ENCODE peak calls at places on chromosomes 12 and 14, in six cellular contexts. V, J, G, X, Q and Z are unnamed samples.
A peak's percentile ranks its signal among the peaks of the same experiment; 100 is the strongest.

GRCh38 chr12:47886471-47887240 is 18.1 kb downstream of the VDR start:
- DNase-seq in V (no peak), G (no peak), Q (no peak), X (peak; percentile 39), J (no peak), Z (no peak)

GRCh38 chr12:29148065-29148957 is 767 bp upstream of the FAR2 start:
- DNase-seq in X (no peak), V (no peak), Q (peak; percentile 60), J (no peak), G (peak; percentile 42), Z (peak; percentile 80)

GRCh38 chr12:107264667-107265066 is 171.3 kb upstream of the CRY1 start:
- DNase-seq in J (no peak), Q (no peak), X (no peak), V (no peak), G (no peak), Z (no peak)

GRCh38 chr12:91332305-91332704 is 149.7 kb upstream of the DCN start:
- DNase-seq in Q (no peak), G (no peak), J (no peak), V (no peak), X (no peak), Z (no peak)

GRCh38 chr14:74979442-74980397 is 23.0 kb upstream of the EIF2B2 start:
- DNase-seq in V (no peak), X (peak; percentile 93), Q (peak; percentile 83), J (no peak), G (no peak), Z (peak; percentile 78)

GRCh38 chr12:6230321-6231110 is 30.3 kb downstream of the CD9 start:
- DNase-seq in J (peak; percentile 54), Q (no peak), X (peak; percentile 83), G (peak; percentile 42), V (no peak), Z (peak; percentile 90)

GRCh38 chr14:103134919-103135318 is 11.7 kb downstream of the TNFAIP2 start:
- DNase-seq in X (no peak), V (no peak), J (no peak), Q (peak; percentile 41), G (peak; percentile 6), Z (no peak)

GRCh38 chr12:45130881-45131281 is 80.0 kb upstream of the DBX2 start:
- DNase-seq in X (no peak), V (peak; percentile 56), G (no peak), J (peak; percentile 34), Q (peak; percentile 68), Z (no peak)

GRCh38 chr14:52124791-52125661 is 56.2 kb upstream of the NID2 start:
- DNase-seq in V (no peak), J (no peak), X (no peak), Q (peak; percentile 70), G (no peak), Z (no peak)

GRCh38 chr12:16330554-16330953 is 16.9 kb upstream of the MGST1 start:
- DNase-seq in V (no peak), J (no peak), G (no peak), X (no peak), Q (no peak), Z (no peak)

GRCh38 chr12:124814741-124815613 is 48.7 kb downstream of the SCARB1 start:
- DNase-seq in Q (no peak), G (no peak), X (no peak), V (no peak), J (no peak), Z (no peak)

GRCh38 chr14:102799684-102800562 is 22.7 kb downstream of the TRAF3 start:
- DNase-seq in G (no peak), J (no peak), X (no peak), V (no peak), Q (peak; percentile 10), Z (no peak)

GRCh38 chr12:121719926-121720414 is 7.4 kb downstream of the TMEM120B start:
- DNase-seq in V (no peak), G (no peak), J (no peak), X (no peak), Q (peak; percentile 1), Z (no peak)

DNA sequence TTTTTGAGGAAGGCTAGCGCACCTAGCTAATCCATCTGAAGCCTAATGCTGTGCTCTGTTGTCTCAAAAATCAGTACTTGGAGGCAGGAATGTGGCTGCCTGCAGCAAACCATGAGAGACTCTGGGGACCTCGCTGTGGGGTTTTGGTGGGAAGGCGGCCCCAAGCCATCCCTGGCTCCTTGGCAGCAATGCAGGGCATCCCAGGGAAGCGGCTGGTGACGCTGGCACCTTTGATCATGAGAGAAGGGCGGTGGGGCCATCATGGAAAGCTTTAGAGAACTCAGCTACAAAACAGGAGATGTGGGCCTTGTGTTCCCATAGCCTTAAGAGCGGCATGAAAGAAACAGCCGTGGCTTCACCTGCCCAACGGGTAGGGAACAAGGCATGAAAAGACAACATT is 101.1 kb upstream of the SFSWAP start:
- DNase-seq in V (no peak), X (no peak), G (no peak), J (no peak), Q (no peak), Z (no peak)
- H3K27me3 ChIP-seq in V (peaks cover 13% of the 10 kb centered on the region), X (peaks cover 42% of the 10 kb centered on the region), G (peaks cover 80% of the 10 kb centered on the region), J (no peaks in the 10 kb centered on the region), Q (no peaks in the 10 kb centered on the region), Z (no peaks in the 10 kb centered on the region)

GRCh38 chr14:105137481-105138020 is 31.0 kb downstream of the JAG2 start:
- DNase-seq in J (no peak), G (no peak), V (no peak), X (peak; percentile 52), Q (peak; percentile 80), Z (peak; percentile 50)

GRCh38 chr14:105136401-105137322 is 31.9 kb downstream of the JAG2 start:
- DNase-seq in X (peak; percentile 49), J (no peak), G (no peak), Q (peak; percentile 66), V (no peak), Z (peak; percentile 56)

GRCh38 chr14:105131241-105131640 is 37.3 kb downstream of the JAG2 start:
- DNase-seq in J (no peak), X (no peak), V (no peak), Q (no peak), G (no peak), Z (no peak)

GRCh38 chr14:105135700-105136395 is 32.7 kb downstream of the JAG2 start:
- DNase-seq in V (no peak), Q (no peak), X (peak; percentile 24), J (no peak), G (no peak), Z (peak; percentile 40)

GRCh38 chr14:105132921-105133320 is 35.7 kb downstream of the JAG2 start:
- DNase-seq in X (no peak), Q (no peak), G (no peak), V (no peak), J (no peak), Z (no peak)
- H3K27me3 ChIP-seq in X (peaks cover 15% of the 10 kb centered on the region), Q (no peaks in the 10 kb centered on the region), G (peaks cover 13% of the 10 kb centered on the region), V (no peaks in the 10 kb centered on the region), J (no peaks in the 10 kb centered on the region), Z (no peaks in the 10 kb centered on the region)

GRCh38 chr14:98904677-98905076 is 367.3 kb downstream of the BCL11B start:
- DNase-seq in J (no peak), X (no peak), V (no peak), G (no peak), Q (no peak), Z (no peak)
- H3K27me3 ChIP-seq in J (no peaks in the 10 kb centered on the region), X (peaks cover 30% of the 10 kb centered on the region), V (no peaks in the 10 kb centered on the region), G (peaks cover 97% of the 10 kb centered on the region), Q (no peaks in the 10 kb centered on the region), Z (no peaks in the 10 kb centered on the region)

DNA sequence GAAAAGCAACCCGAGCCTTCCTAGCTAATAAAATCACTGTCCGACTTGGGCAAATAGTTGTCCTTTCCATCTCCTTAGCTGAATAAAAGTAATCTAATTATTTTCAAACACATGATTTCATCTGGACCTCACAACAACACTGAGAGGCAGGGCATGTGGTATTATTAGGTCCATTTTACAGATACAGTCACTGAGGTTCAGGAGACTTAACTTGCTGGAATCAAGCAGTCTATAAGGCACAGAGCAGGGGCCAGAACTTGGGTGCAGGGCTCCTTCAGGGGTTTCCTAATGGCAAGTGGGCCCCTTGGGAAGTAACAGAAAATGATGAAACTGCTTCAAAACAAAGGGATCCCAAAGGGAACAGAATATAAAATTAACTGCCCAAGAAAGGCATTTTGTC is 15.5 kb downstream of the PLXNC1 start:
- DNase-seq in G (no peak), Q (no peak), J (no peak), V (no peak), X (no peak), Z (no peak)
- H3K27me3 ChIP-seq in G (no peaks in the 10 kb centered on the region), Q (peaks cover 21% of the 10 kb centered on the region), J (no peaks in the 10 kb centered on the region), V (peaks cover 37% of the 10 kb centered on the region), X (no peaks in the 10 kb centered on the region), Z (peaks cover 6% of the 10 kb centered on the region)

DNA sequence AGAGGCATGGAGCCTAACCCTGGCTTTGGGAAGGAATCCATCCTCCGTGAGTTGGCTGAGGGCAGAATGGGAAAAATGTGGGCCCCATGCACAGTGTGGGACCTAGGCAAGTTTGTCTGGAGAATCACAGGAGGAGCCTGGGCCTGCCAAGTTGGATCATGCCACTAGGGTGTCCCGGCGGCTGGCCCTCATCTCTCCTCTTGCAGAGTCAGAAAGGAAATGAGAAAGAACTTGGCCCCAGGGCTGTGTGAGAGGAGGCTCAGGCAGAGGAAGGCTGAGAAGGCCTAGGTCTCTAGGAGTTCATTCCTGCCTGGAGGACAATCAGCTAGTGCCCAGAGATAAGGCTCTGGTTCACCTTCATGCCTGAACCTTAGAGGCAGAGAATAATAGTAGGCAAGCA is 2.5 kb upstream of the ESRRB start:
- DNase-seq in X (no peak), J (no peak), Q (no peak), G (no peak), V (no peak), Z (no peak)
- H3K27me3 ChIP-seq in X (peaks cover 51% of the 10 kb centered on the region), J (no peaks in the 10 kb centered on the region), Q (peaks cover 48% of the 10 kb centered on the region), G (peaks cover 73% of the 10 kb centered on the region), V (peaks cover 17% of the 10 kb centered on the region), Z (peaks cover 63% of the 10 kb centered on the region)

DNA sequence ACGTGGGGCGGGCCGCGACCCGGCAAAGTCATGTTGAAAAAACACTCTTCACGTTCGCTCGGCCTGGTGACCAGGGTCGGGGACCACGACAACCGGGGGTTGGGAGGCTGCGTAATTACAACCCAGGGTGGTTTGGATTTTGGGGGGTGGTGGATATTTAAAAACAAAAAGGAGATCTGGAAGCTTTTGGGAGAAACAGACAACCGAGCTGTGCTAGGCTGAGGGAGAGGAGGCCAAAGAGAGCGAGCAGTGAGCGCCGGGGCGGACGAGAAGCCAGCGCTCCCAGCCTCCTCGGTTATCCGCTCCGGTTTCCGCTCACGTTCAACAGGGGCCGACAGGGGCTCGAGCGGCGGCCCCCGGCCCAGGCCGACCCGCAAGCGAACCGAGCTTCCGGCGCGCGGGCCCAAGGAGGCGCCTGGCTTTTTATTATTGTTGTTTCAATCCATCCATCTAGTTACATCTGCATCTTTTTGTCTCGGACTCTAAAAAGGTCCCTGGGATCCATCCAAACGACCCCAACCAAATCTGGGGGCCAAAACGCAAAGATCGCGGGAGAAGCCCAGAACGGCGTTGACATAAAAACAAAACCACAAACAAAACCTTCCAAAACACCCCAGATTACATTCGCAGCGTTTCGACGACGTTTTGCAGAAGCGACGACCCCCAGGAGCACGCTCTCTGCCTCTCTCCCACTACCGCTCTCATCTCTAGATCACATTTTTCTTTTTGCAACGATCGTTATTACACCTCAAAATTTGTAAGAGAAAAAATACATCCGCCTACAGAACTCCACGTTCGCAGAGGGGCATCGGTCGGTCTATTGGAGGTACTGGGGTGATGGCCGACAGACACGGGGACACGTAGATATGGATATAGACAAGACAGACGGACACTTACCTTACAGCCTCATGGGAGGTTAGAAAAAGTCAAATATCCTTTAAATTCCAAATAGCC is 740 bp downstream of the OTX2 start:
- DNase-seq in V (no peak), J (no peak), X (no peak), G (no peak), Q (peak; percentile 69), Z (no peak)
- H3K27me3 ChIP-seq in V (peaks cover 7% of the 10 kb centered on the region), J (peaks cover 42% of the 10 kb centered on the region), X (peaks cover 96% of the 10 kb centered on the region), G (peaks cover 100% of the 10 kb centered on the region), Q (peaks cover 78% of the 10 kb centered on the region), Z (peaks cover 100% of the 10 kb centered on the region)